ENCODE peak calls at places on chromosomes 11 and 22, in ten cellular contexts. C is AG10803; U is CD4-positive, alpha-beta T cell; P is RWPE1; Q is fibroblast of mammary gland; X is H1; A is fibroblast of lung; V is progenitor cell of endocrine pancreas; T is A549; I is mucosa of descending colon. E is an unnamed sample.

GRCh38 chr11:17526931-17527660 is 17.1 kb downstream of the USH1C start:
- DNase-seq in V (no peak), U (no peak), X (no peak), C (no peak), A (no peak), Q (no peak), P (no peak), I (no peak), T (no peak), E (no peak)

GRCh38 chr11:82003671-82004148 is 730.0 kb downstream of the FAM181B start:
- DNase-seq in U (no peak), A (peak), I (no peak), P (peak), X (no peak), V (no peak), Q (peak), T (no peak), C (peak), E (no peak)

GRCh38 chr11:64852804-64853520 is 8.5 kb upstream of the CDC42BPG start:
- DNase-seq in A (no peak), Q (no peak), V (no peak), C (no peak), X (no peak), I (no peak), T (no peak), P (no peak), U (no peak), E (no peak)

GRCh38 chr22:36671398-36671797 is 32.2 kb downstream of the CACNG2 start:
- DNase-seq in Q (no peak), T (no peak), I (no peak), A (no peak), C (peak), P (no peak), U (no peak), V (no peak), X (no peak), E (no peak)

GRCh38 chr22:32309585-32310251 is 47.9 kb upstream of the RFPL3 start:
- DNase-seq in V (no peak), Q (no peak), X (peak), U (no peak), C (no peak), A (no peak), P (no peak), T (no peak), I (no peak), E (no peak)

GRCh38 chr11:69501891-69502860 is 20.7 kb downstream of the LINC01488 start:
- DNase-seq in V (no peak), X (no peak), T (no peak), C (no peak), Q (no peak), U (no peak), I (peak), P (no peak), A (no peak), E (no peak)

GRCh38 chr11:3723014-3723708 is 52.0 kb upstream of the CHRNA10 start:
- DNase-seq in A (peak), X (no peak), P (peak), Q (peak), C (peak), I (no peak), V (no peak), T (peak), U (no peak), E (no peak)

GRCh38 chr22:27252282-27253049 is 549.1 kb downstream of the MN1 start:
- DNase-seq in A (peak), X (no peak), Q (peak), V (no peak), T (peak), U (no peak), P (peak), I (no peak), C (peak), E (no peak)

GRCh38 chr11:30889116-30889765 is 303.1 kb upstream of the MPPED2 start:
- DNase-seq in X (no peak), Q (no peak), C (peak), T (no peak), P (peak), U (no peak), V (no peak), A (peak), I (no peak), E (no peak)

GRCh38 chr22:45933503-45934167 is 43.3 kb downstream of the WNT7B start:
- DNase-seq in C (no peak), Q (no peak), A (no peak), U (no peak), X (no peak), V (no peak), T (no peak), P (no peak), I (no peak), E (no peak)

GRCh38 chr11:10398525-10398924 is 56.5 kb upstream of the AMPD3 start:
- DNase-seq in Q (no peak), X (peak), I (no peak), P (no peak), C (no peak), U (no peak), T (no peak), V (no peak), A (no peak), E (no peak)

GRCh38 chr22:41308054-41308453 is 6.7 kb downstream of the ZC3H7B start:
- DNase-seq in A (peak), X (no peak), P (no peak), V (no peak), T (no peak), Q (peak), C (peak), I (no peak), U (no peak), E (no peak)

GRCh38 chr22:43440103-43440387 is 28.2 kb downstream of the MPPED1 start:
- DNase-seq in Q (no peak), I (no peak), P (no peak), T (no peak), V (no peak), A (no peak), X (no peak), C (no peak), U (no peak), E (no peak)

GRCh38 chr22:26763633-26764295 is 106.4 kb downstream of the MIAT start:
- DNase-seq in U (no peak), A (peak), P (peak), C (peak), I (no peak), V (no peak), T (peak), X (no peak), Q (peak), E (no peak)

GRCh38 chr11:95256204-95256819 is 25.3 kb upstream of the SESN3 start:
- DNase-seq in C (peak), P (no peak), I (no peak), V (no peak), U (no peak), T (no peak), A (peak), X (no peak), Q (peak), E (no peak)

GRCh38 chr22:22397292-22397870 is 111.2 kb downstream of the ZNF280B start:
- DNase-seq in X (no peak), I (no peak), Q (peak), C (peak), T (peak), U (no peak), V (no peak), P (no peak), A (peak), E (peak)

GRCh38 chr11:7589861-7590260 is 76.1 kb downstream of the PPFIBP2 start:
- DNase-seq in P (no peak), V (no peak), C (no peak), U (no peak), X (no peak), A (no peak), T (no peak), Q (no peak), I (no peak), E (no peak)

GRCh38 chr11:127345819-127346459 is 345.4 kb upstream of the KIRREL3 start:
- DNase-seq in V (no peak), T (peak), Q (peak), U (peak), C (peak), X (peak), P (peak), A (peak), I (peak), E (peak)

GRCh38 chr22:38700789-38701628 is at the start of gene JOSD1:
- DNase-seq in C (peak), Q (peak), A (peak), I (peak), V (peak), X (peak), P (peak), T (peak), U (peak), E (peak)

GRCh38 chr11:65906602-65907001 is 6.4 kb upstream of the FOSL1 start:
- DNase-seq in X (no peak), V (no peak), T (no peak), Q (no peak), P (no peak), I (no peak), A (peak), C (no peak), U (no peak), E (no peak)

GRCh38 chr22:49503321-49503720 is 324.4 kb downstream of the BRD1 start:
- DNase-seq in P (no peak), X (no peak), V (no peak), U (no peak), Q (no peak), C (no peak), A (no peak), I (no peak), T (no peak), E (no peak)

GRCh38 chr11:1567052-1567720 is 4.9 kb downstream of the DUSP8 start:
- DNase-seq in X (no peak), I (no peak), A (no peak), Q (no peak), T (no peak), P (no peak), U (no peak), C (no peak), V (no peak), E (peak)

GRCh38 chr11:1567721-1568100 is 4.4 kb downstream of the DUSP8 start:
- DNase-seq in A (no peak), X (no peak), P (no peak), I (no peak), T (no peak), V (no peak), U (no peak), C (no peak), Q (no peak), E (no peak)

GRCh38 chr11:1565904-1566247 is 6.2 kb downstream of the DUSP8 start:
- DNase-seq in Q (no peak), P (no peak), V (no peak), X (no peak), A (no peak), U (no peak), C (no peak), T (no peak), I (no peak), E (no peak)

GRCh38 chr11:1565173-1565903 is 6.7 kb downstream of the DUSP8 start:
- DNase-seq in X (no peak), I (peak), A (no peak), V (no peak), P (no peak), C (no peak), U (no peak), Q (no peak), T (no peak), E (peak)

DNA sequence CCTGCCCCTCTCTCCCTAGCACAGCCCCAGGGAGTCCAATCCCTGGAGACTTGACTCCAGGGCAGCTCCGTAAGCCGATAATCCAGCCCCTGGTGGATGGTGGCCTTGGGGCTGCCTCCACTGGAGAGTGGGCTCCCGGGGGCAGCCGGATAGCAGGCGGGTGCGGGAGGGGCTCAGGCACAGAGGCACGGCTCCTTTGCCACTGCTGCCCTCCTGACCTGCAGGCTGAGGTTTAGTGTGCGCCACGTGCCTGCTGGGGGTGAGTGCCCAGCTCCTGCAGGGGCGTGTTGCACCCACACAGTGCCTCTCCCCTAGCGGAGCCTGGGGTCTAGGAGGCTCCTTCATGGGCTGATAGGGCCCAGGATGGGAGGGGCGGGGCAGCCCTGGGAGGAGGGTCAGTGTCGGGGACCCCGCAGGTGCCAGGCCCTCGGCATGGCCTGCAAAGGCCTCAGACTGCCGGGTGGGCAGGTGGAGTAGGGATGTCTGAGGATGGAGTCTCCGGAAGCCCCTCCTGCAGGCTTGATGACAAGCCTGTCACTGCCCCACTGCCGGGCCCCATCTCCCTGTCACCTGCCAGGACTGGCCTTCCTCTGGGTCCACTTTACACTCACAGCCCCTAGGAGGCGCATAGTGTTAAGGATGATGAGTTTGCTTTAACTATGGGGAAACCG is 5.6 kb downstream of the DUSP8 start:
- DNase-seq in U (no peak), X (peak), A (no peak), Q (no peak), I (no peak), P (no peak), T (no peak), C (no peak), V (no peak), E (peak)
- TF ChIP-seq CTCF in U (no peak), X (no peak), A (peak), Q (no peak), I (no peak), P (no peak), T (peak), C (no peak), V (no peak), E (no peak)

GRCh38 chr11:121032546-121032945 is 8.6 kb downstream of the TBCEL start:
- DNase-seq in X (no peak), I (no peak), V (no peak), A (no peak), T (no peak), Q (no peak), P (no peak), U (no peak), C (no peak), E (no peak)
- TF ChIP-seq CTCF in X (no peak), I (no peak), V (no peak), A (no peak), T (no peak), Q (no peak), P (no peak), U (no peak), C (no peak), E (no peak)

GRCh38 chr11:62876712-62877111 is 4.0 kb upstream of the SLC3A2 start:
- DNase-seq in V (no peak), C (no peak), I (no peak), U (no peak), Q (no peak), A (no peak), T (no peak), X (no peak), P (no peak), E (no peak)

GRCh38 chr11:62879554-62879953 is 1.1 kb upstream of the SLC3A2 start:
- DNase-seq in T (no peak), X (no peak), V (no peak), A (no peak), P (no peak), I (no peak), C (no peak), U (no peak), Q (peak), E (no peak)

GRCh38 chr11:62879150-62879549 is 1.5 kb upstream of the SLC3A2 start:
- DNase-seq in A (no peak), P (no peak), C (no peak), T (no peak), I (no peak), Q (no peak), U (no peak), X (no peak), V (no peak), E (no peak)

GRCh38 chr11:62880231-62880802 is 379 bp upstream of the SLC3A2 start:
- DNase-seq in C (peak), X (no peak), V (no peak), Q (peak), P (peak), T (peak), A (peak), U (no peak), I (no peak), E (peak)

GRCh38 chr11:62875698-62876483 is 4.8 kb upstream of the SLC3A2 start:
- DNase-seq in U (no peak), X (no peak), A (no peak), I (no peak), P (no peak), V (no peak), C (no peak), T (no peak), Q (no peak), E (no peak)
- TF ChIP-seq CTCF in U (no peak), X (no peak), A (no peak), I (no peak), P (no peak), V (no peak), C (peak), T (no peak), Q (no peak), E (no peak)

GRCh38 chr11:67648140-67648795 is 2.3 kb downstream of the ACY3 start:
- DNase-seq in U (peak), C (no peak), Q (no peak), A (no peak), X (peak), I (peak), T (peak), P (no peak), V (no peak), E (peak)
- TF ChIP-seq CTCF in U (peak), C (no peak), Q (no peak), A (peak), X (no peak), I (no peak), T (peak), P (no peak), V (peak), E (no peak)

GRCh38 chr11:57085604-57086003 is 96.1 kb upstream of the LRRC55 start:
- DNase-seq in U (no peak), V (no peak), I (no peak), A (no peak), T (no peak), P (no peak), Q (peak), C (no peak), X (no peak), E (no peak)
- TF ChIP-seq CTCF in U (no peak), V (no peak), I (no peak), A (peak), T (no peak), P (no peak), Q (peak), C (peak), X (no peak), E (no peak)

GRCh38 chr11:75270896-75271415 is 30.4 kb downstream of the TPBGL start:
- DNase-seq in I (peak), V (no peak), X (no peak), A (no peak), P (peak), C (peak), T (peak), Q (peak), U (peak), E (no peak)
- TF ChIP-seq CTCF in I (no peak), V (no peak), X (no peak), A (peak), P (peak), C (peak), T (peak), Q (peak), U (peak), E (no peak)

GRCh38 chr11:14644396-14645246 is 1.0 kb downstream of the PDE3B start:
- DNase-seq in T (peak), U (peak), X (peak), I (peak), V (peak), P (peak), A (peak), C (no peak), Q (no peak), E (peak)

GRCh38 chr11:14642453-14642852 is 1.2 kb upstream of the PDE3B start:
- DNase-seq in V (no peak), X (no peak), P (no peak), C (no peak), T (no peak), Q (no peak), U (no peak), I (no peak), A (no peak), E (no peak)

GRCh38 chr11:14645247-14645912 is 1.8 kb downstream of the PDE3B start:
- DNase-seq in Q (peak), C (peak), U (no peak), T (peak), A (peak), V (no peak), P (peak), X (no peak), I (no peak), E (no peak)

GRCh38 chr11:14642873-14643696 is 519 bp upstream of the PDE3B start:
- DNase-seq in A (no peak), P (no peak), U (no peak), C (no peak), T (no peak), Q (no peak), X (no peak), I (no peak), V (no peak), E (no peak)

GRCh38 chr11:14643697-14644395 is at the start of gene PDE3B:
- DNase-seq in A (peak), U (peak), V (peak), Q (peak), I (peak), T (peak), X (peak), P (peak), C (peak), E (peak)
- TF ChIP-seq CTCF in A (no peak), U (no peak), V (peak), Q (no peak), I (no peak), T (peak), X (no peak), P (peak), C (no peak), E (no peak)

DNA sequence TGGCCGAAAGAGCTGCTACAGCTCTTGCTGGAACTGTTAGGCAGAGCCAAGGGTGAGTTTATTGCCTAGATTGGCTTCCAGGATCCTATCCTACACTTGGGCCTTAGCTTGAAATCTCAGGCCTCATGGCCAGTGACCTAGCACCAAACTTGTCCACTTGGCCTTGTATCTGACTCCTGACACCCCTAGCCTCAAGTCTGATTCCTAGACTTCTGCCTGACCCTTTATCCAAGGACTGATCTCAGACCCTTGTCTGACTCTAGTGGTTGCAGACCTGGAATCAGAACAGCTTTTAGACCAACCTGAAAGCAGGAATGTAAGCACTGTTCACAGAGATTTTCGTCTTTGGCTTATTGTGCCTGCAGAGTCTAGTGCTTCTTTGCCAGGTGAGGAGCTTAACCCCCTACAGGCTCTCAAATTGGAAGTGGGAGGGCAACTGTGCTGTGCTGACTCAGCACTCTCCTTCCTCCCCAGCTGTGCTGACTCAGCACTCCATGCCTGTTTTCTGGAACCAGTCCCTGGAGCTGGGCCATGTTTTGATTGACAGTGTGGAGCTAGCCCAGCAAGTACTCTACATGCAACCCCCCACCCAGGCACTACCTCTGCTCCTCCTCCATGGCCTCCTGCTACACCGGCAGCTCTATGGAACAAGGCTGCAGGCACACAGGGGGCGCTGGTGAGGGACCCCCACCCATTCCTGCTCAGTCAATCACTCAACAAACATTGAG is 35.1 kb downstream of the RRP8 start:
- DNase-seq in V (no peak), A (peak), P (peak), C (peak), X (peak), I (no peak), U (no peak), Q (peak), T (no peak), E (no peak)
- TF ChIP-seq CTCF in V (no peak), A (no peak), P (no peak), C (no peak), X (peak), I (no peak), U (no peak), Q (no peak), T (no peak), E (no peak)

E was measured in endothelial cell.